ENCODE peak calls at places on chromosomes 12 and 14, in ten cellular contexts. N is right atrium auricular region, W is heart right ventricle, M is small intestine, G is endothelial cell of umbilical vein, I is IMR-90, R is spleen, Z is brain microvascular endothelial cell, F is uterus, J is breast epithelium. H is an unnamed sample.

GRCh38 chr12:108129017-108129812 is at the start of gene WSCD2:
- DNase-seq in G (no peak), R (no peak), Z (peak), N (no peak), F (peak), W (peak), I (no peak), M (peak), J (no peak), H (no peak)

GRCh38 chr14:31387091-31387490 is 33.3 kb downstream of the HEATR5A start:
- DNase-seq in I (no peak), N (no peak), M (no peak), F (no peak), Z (no peak), G (no peak), R (no peak), W (no peak), J (no peak), H (no peak)

GRCh38 chr14:101500061-101500460 is 61.2 kb upstream of the DIO3 start:
- DNase-seq in R (peak), M (no peak), W (no peak), G (no peak), J (peak), N (peak), F (no peak), I (no peak), Z (no peak), H (no peak)

GRCh38 chr14:92848941-92849340 is 54.8 kb downstream of the GOLGA5 start:
- DNase-seq in I (no peak), F (no peak), W (peak), N (no peak), R (no peak), Z (no peak), G (peak), J (no peak), M (no peak), H (no peak)

GRCh38 chr12:94140556-94140955 is 7.8 kb upstream of the PLXNC1 start:
- DNase-seq in R (peak), G (no peak), N (no peak), M (peak), Z (no peak), I (peak), W (no peak), F (no peak), J (no peak), H (no peak)

GRCh38 chr12:75960086-75960910 is 71.3 kb downstream of the PHLDA1 start:
- DNase-seq in R (no peak), Z (no peak), G (no peak), N (no peak), J (no peak), F (no peak), M (peak), W (no peak), I (peak), H (no peak)

GRCh38 chr12:47767197-47767724 is 5.8 kb upstream of the SLC48A1 start:
- DNase-seq in Z (no peak), M (peak), I (peak), W (peak), N (no peak), F (no peak), G (peak), J (no peak), R (peak), H (no peak)

GRCh38 chr12:100166232-100166631 is 23.6 kb upstream of the BLTP3B start:
- DNase-seq in R (no peak), W (no peak), N (peak), J (no peak), I (no peak), Z (no peak), M (no peak), G (no peak), F (no peak), H (no peak)

GRCh38 chr12:49813131-49813530 is 15.1 kb downstream of the NCKAP5L start:
- DNase-seq in G (no peak), R (no peak), I (no peak), N (no peak), F (no peak), M (no peak), J (no peak), Z (no peak), W (no peak), H (no peak)

GRCh38 chr14:67166450-67166853 is 22.8 kb upstream of the GARIN2 start:
- DNase-seq in N (no peak), J (no peak), W (peak), M (peak), Z (peak), R (no peak), G (peak), I (peak), F (peak), H (peak)

GRCh38 chr12:106290666-106291065 is 11.9 kb upstream of the TCP11L2 start:
- DNase-seq in I (no peak), G (no peak), N (no peak), R (no peak), J (no peak), F (no peak), Z (no peak), M (no peak), W (no peak), H (no peak)
- H3K27ac ChIP-seq in I (no peak), G (no peak), N (no peak), R (no peak), J (no peak), F (no peak), Z (no peak), M (no peak), W (no peak), H (no peak)

DNA sequence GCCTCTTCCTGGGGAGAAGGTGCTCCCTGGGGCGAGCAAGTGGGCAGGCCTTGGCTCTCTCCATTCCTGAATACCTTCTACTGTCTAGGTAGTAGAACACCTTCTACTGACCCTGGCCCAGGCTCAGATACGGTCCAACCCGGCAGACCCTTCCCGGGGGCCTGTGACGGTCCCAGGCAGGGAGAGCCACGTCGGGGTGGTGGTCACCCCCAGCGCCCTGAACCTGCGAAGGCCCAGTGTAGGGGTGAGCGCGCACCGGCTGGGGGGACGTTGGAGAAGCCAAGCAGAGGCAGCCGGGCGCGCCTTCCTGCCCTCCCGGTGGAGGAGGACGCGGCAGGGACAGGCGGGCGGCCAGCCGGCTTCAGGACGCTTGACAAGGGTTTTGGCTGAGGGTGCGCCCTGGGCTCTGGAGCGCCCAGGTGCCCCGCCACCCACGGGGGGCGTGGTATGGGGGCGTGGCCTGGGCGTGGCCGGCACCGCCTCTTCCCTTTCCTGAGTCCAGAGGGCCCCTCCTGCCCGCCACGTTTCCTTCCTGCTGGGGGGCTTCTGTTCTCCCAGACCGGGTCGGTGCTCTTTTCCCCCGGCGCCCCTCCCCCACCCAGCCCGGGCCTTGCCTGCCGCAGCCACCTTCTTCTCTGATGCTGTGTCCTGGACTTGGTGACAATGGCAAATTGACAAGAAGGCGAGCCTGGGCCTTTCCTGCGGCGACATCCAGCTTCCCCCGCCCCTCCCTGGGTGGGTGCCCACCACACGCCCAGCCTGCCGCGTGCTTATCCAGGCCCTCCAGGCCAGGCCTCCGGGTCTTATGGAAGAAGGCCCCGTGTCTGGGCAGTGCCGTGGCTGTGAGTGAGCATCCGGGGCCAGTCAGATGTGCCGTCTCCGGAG is 24.5 kb upstream of the PPP1R13B start:
- DNase-seq in F (no peak), J (no peak), R (peak), W (peak), G (no peak), N (no peak), Z (no peak), I (no peak), M (peak), H (no peak)
- H3K4me3 ChIP-seq in F (no peak), J (peak), R (peak), W (peak), G (no peak), N (peak), Z (peak), I (no peak), M (peak), H (no peak)

GRCh38 chr14:64795921-64796320 is 83.8 kb downstream of the SPTB start:
- DNase-seq in G (no peak), W (no peak), N (no peak), J (no peak), Z (no peak), M (no peak), I (no peak), F (no peak), R (peak), H (no peak)
- H3K27ac ChIP-seq in G (no peak), W (no peak), N (no peak), J (no peak), Z (no peak), M (no peak), I (no peak), F (no peak), R (no peak), H (no peak)

GRCh38 chr12:114313910-114314309 is 92.0 kb downstream of the TBX5 start:
- DNase-seq in W (no peak), N (no peak), M (no peak), J (no peak), R (no peak), F (no peak), I (no peak), G (no peak), Z (no peak), H (no peak)

GRCh38 chr12:114314974-114315720 is 90.8 kb downstream of the TBX5 start:
- DNase-seq in Z (no peak), I (no peak), W (no peak), J (no peak), F (no peak), G (no peak), M (no peak), R (no peak), N (no peak), H (no peak)

GRCh38 chr12:114319422-114319821 is 86.5 kb downstream of the TBX5 start:
- DNase-seq in F (no peak), Z (no peak), N (no peak), M (no peak), I (peak), R (no peak), W (peak), J (no peak), G (no peak), H (no peak)

GRCh38 chr12:114314403-114314802 is 91.5 kb downstream of the TBX5 start:
- DNase-seq in G (no peak), R (no peak), M (no peak), J (no peak), W (no peak), F (no peak), I (no peak), N (no peak), Z (no peak), H (no peak)

DNA sequence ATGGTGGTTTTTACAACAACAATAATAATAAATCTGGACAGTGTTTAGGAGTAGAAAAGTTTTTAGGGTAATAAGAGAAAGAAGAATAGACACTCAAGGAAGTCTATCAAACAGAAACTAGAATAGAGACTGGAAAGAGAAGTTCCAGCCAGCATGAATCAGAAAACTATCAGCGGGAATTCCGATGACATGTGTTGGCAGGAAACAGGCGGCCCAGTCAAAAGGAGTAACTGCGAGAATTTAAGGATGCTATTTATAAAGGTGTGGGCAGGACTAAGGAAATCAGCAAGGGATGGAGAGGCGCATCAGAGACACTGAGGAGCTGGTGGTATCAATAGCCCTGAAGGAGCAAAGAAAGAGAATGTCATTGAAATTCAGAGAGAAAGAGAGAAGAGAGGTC is 89.9 kb downstream of the TBX5 start:
- DNase-seq in Z (peak), I (peak), W (peak), R (no peak), M (no peak), F (no peak), N (no peak), G (no peak), J (no peak), H (peak)
- H3K4me3 ChIP-seq in Z (no peak), I (no peak), W (no peak), R (no peak), M (no peak), F (no peak), N (no peak), G (no peak), J (no peak), H (no peak)

H was measured in AG04450.